ENCODE peak calls at places on chromosomes 12 and 14, in ten cellular contexts. O is IMR-90, L is GM12878, C is sigmoid colon, M is heart left ventricle, Y is psoas muscle, D is fibroblast of lung, Q is right lobe of liver, N is A549, E is body of pancreas. R is an unnamed sample.
A peak's percentile ranks its signal among the peaks of the same experiment; 100 is the strongest.

GRCh38 chr12:5708371-5708770 is 236.7 kb downstream of the ANO2 start:
- DNase-seq in O (no peak), L (no peak), C (no peak), M (no peak), Y (no peak), D (no peak), Q (no peak), N (no peak), E (no peak), R (no peak)

GRCh38 chr14:66709292-66709691 is 201.3 kb downstream of the GPHN start:
- DNase-seq in O (peak; percentile 19), L (no peak), C (no peak), M (no peak), Y (no peak), D (peak; percentile 76), Q (no peak), N (no peak), E (no peak), R (no peak)

GRCh38 chr12:92740421-92740820 is 37.6 kb downstream of the PLEKHG7 start:
- DNase-seq in O (no peak), L (no peak), C (no peak), M (no peak), Y (no peak), D (peak; percentile 44), Q (no peak), N (no peak), E (no peak), R (no peak)

GRCh38 chr12:1760566-1761382 is 59.6 kb upstream of the LRTM2 start:
- DNase-seq in O (peak; percentile 65), L (no peak), C (no peak), M (no peak), Y (no peak), D (peak; percentile 45), Q (no peak), N (peak; percentile 11), E (no peak), R (no peak)

GRCh38 chr14:90675399-90675798 is 140.8 kb downstream of the TTC7B start:
- DNase-seq in O (peak; percentile 75), L (no peak), C (no peak), M (peak; percentile 35), Y (peak; percentile 84), D (peak; percentile 67), Q (no peak), N (no peak), E (no peak), R (no peak)

GRCh38 chr14:32809255-32809654 is 129.4 kb upstream of the NPAS3 start:
- DNase-seq in O (no peak), L (no peak), C (no peak), M (no peak), Y (no peak), D (no peak), Q (no peak), N (no peak), E (no peak), R (no peak)

GRCh38 chr14:43042408-43042807 is 1435.7 kb downstream of the LRFN5 start:
- DNase-seq in O (no peak), L (no peak), C (no peak), M (no peak), Y (no peak), D (no peak), Q (no peak), N (no peak), E (no peak), R (no peak)

GRCh38 chr14:56805201-56805991 is 4.9 kb downstream of the OTX2 start:
- DNase-seq in O (no peak), L (no peak), C (no peak), M (no peak), Y (no peak), D (no peak), Q (no peak), N (no peak), E (no peak), R (no peak)

GRCh38 chr14:64649383-64649998 is 54.7 kb upstream of the PLEKHG3 start:
- DNase-seq in O (no peak), L (no peak), C (peak; percentile 88), M (no peak), Y (peak; percentile 83), D (peak; percentile 60), Q (peak; percentile 82), N (no peak), E (peak; percentile 37), R (no peak)

GRCh38 chr12:34292736-34293625 is 270.7 kb downstream of the ALG10 start:
- DNase-seq in O (no peak), L (no peak), C (peak; percentile 49), M (no peak), Y (peak; percentile 16), D (no peak), Q (peak; percentile 36), N (no peak), E (peak; percentile 2), R (peak; percentile 20)

GRCh38 chr14:24607081-24607480 is 2.4 kb downstream of the GZMH start:
- DNase-seq in O (no peak), L (no peak), C (no peak), M (no peak), Y (no peak), D (no peak), Q (no peak), N (no peak), E (no peak), R (no peak)

GRCh38 chr14:24607635-24608492 is 1.6 kb downstream of the GZMH start:
- DNase-seq in O (no peak), L (no peak), C (no peak), M (no peak), Y (no peak), D (no peak), Q (no peak), N (no peak), E (no peak), R (no peak)

GRCh38 chr14:24609667-24610344 is at the start of gene GZMH:
- DNase-seq in O (no peak), L (no peak), C (no peak), M (no peak), Y (no peak), D (no peak), Q (no peak), N (no peak), E (no peak), R (no peak)

GRCh38 chr14:24605435-24606190 is 3.9 kb downstream of the GZMH start:
- DNase-seq in O (no peak), L (no peak), C (no peak), M (peak; percentile 9), Y (no peak), D (no peak), Q (no peak), N (peak; percentile 41), E (peak; percentile 34), R (peak; percentile 20)
- TF ChIP-seq CTCF in O (peak; percentile 45), L (peak; percentile 73), C (peak; percentile 25), M (peak; percentile 60), Y (peak; percentile 36), D (peak; percentile 43), Q (peak; percentile 43), N (no peak), E (peak; percentile 60), R (peak; percentile 76)

DNA sequence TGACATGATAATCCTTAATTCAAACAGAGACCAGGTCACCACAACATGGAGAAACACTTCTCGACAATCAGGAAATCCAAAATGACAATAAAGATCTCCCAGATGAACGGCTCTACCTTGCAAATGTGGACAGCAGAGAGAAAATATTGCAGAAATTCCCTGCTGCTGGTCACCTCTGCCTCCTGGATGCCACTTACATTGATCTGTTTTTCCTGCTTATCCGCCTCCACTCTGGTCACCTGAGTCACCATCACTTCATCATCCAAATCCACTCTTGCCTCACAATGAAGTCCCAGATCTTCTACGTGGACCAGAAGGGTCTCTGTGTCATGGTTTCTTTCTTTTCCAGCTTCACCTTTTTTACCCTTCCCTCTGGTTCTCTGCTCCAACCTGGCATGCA is 21.1 kb downstream of the TTC9 start:
- DNase-seq in O (no peak), L (no peak), C (no peak), M (no peak), Y (no peak), D (no peak), Q (no peak), N (no peak), E (no peak), R (no peak)
- H3K4me1 ChIP-seq in O (peaks cover 1% of the 10 kb centered on the region), L (peaks cover 91% of the 10 kb centered on the region), C (no peaks in the 10 kb centered on the region), M (no peaks in the 10 kb centered on the region), Y (peaks cover 3% of the 10 kb centered on the region), D (peaks cover 12% of the 10 kb centered on the region), Q (no peaks in the 10 kb centered on the region), N (peaks cover 27% of the 10 kb centered on the region), E (peaks cover 30% of the 10 kb centered on the region), R (no peaks in the 10 kb centered on the region)

GRCh38 chr12:121296618-121297476 is at the start of gene CAMKK2:
- DNase-seq in O (peak; percentile 70), L (no peak), C (peak; percentile 89), M (peak; percentile 88), Y (peak; percentile 91), D (peak; percentile 74), Q (peak; percentile 87), N (peak; percentile 80), E (peak; percentile 80), R (no peak)
- TF ChIP-seq CTCF in O (no peak), L (peak; percentile 23), C (no peak), M (peak; percentile 13), Y (peak; percentile 20), D (no peak), Q (no peak), N (peak; percentile 24), E (no peak), R (no peak)

GRCh38 chr14:52563120-52563519 is 10.5 kb downstream of the GPR137C start:
- DNase-seq in O (peak; percentile 87), L (no peak), C (no peak), M (no peak), Y (no peak), D (peak; percentile 68), Q (no peak), N (no peak), E (no peak), R (no peak)
- H3K4me1 ChIP-seq in O (peaks cover 2% of the 10 kb centered on the region), L (no peaks in the 10 kb centered on the region), C (no peaks in the 10 kb centered on the region), M (no peaks in the 10 kb centered on the region), Y (no peaks in the 10 kb centered on the region), D (no peaks in the 10 kb centered on the region), Q (no peaks in the 10 kb centered on the region), N (no peaks in the 10 kb centered on the region), E (no peaks in the 10 kb centered on the region), R (no peaks in the 10 kb centered on the region)

GRCh38 chr12:4703676-4704075 is 16.5 kb upstream of the GALNT8 start:
- DNase-seq in O (no peak), L (no peak), C (no peak), M (no peak), Y (no peak), D (no peak), Q (no peak), N (no peak), E (no peak), R (no peak)

GRCh38 chr12:4700621-4701026 is 19.6 kb upstream of the GALNT8 start:
- DNase-seq in O (peak; percentile 63), L (no peak), C (peak; percentile 94), M (peak; percentile 49), Y (peak; percentile 71), D (peak; percentile 72), Q (no peak), N (no peak), E (peak; percentile 32), R (no peak)

GRCh38 chr12:4701863-4702262 is 18.3 kb upstream of the GALNT8 start:
- DNase-seq in O (no peak), L (no peak), C (no peak), M (no peak), Y (no peak), D (no peak), Q (no peak), N (no peak), E (no peak), R (no peak)

GRCh38 chr12:4705824-4706223 is 14.4 kb upstream of the GALNT8 start:
- DNase-seq in O (no peak), L (no peak), C (no peak), M (no peak), Y (no peak), D (no peak), Q (no peak), N (no peak), E (no peak), R (no peak)

GRCh38 chr12:4701383-4701782 is 18.8 kb upstream of the GALNT8 start:
- DNase-seq in O (peak; percentile 4), L (no peak), C (peak; percentile 83), M (peak; percentile 21), Y (peak; percentile 55), D (peak; percentile 9), Q (no peak), N (no peak), E (no peak), R (no peak)
- TF ChIP-seq CTCF in O (no peak), L (no peak), C (no peak), M (no peak), Y (no peak), D (no peak), Q (no peak), N (no peak), E (no peak), R (no peak)